ENCODE peak calls at places on chromosomes 11 and 22, in ten cellular contexts. R is neural crest cell, F is activated B cell treated with CpG ODN at 0.5 μM for 24 hours, Z is PC-3, P is H9, N is AG09309, W is kidney epithelial cell, Q is Caco-2, C is D721Med, J is astrocyte. O is an unnamed sample.

GRCh38 chr11:103380031-103380430 is 270.8 kb downstream of the DYNC2H1 start:
- DNase-seq in R (no peak), F (no peak), P (no peak), N (no peak), Q (no peak), W (no peak), J (peak), Z (peak), C (no peak), O (no peak)

GRCh38 chr22:38419121-38419863 is 35.7 kb downstream of the KCNJ4 start:
- DNase-seq in C (no peak), F (no peak), Z (no peak), J (no peak), Q (no peak), W (no peak), N (no peak), R (no peak), P (peak), O (no peak)

GRCh38 chr11:67357831-67358555 is 4.6 kb upstream of the POLD4 start:
- DNase-seq in R (no peak), N (no peak), F (no peak), J (peak), C (no peak), Q (no peak), Z (peak), P (no peak), W (no peak), O (no peak)

GRCh38 chr11:104256525-104256924 is 92.6 kb upstream of the PDGFD start:
- DNase-seq in J (no peak), N (no peak), P (no peak), F (no peak), C (no peak), Z (peak), Q (no peak), R (no peak), W (no peak), O (no peak)

GRCh38 chr22:29325785-29326315 is 10.4 kb upstream of the RASL10A start:
- DNase-seq in C (no peak), N (no peak), Q (no peak), W (no peak), Z (no peak), J (no peak), R (no peak), F (no peak), P (no peak), O (no peak)

GRCh38 chr22:37752189-37753061 is 55.3 kb upstream of the GCAT start:
- DNase-seq in J (peak), F (no peak), Q (peak), P (no peak), C (no peak), W (peak), Z (peak), R (peak), N (peak), O (no peak)

GRCh38 chr22:29434288-29434687 is 4.1 kb upstream of the RFPL1 start:
- DNase-seq in N (no peak), F (no peak), J (no peak), Q (no peak), R (no peak), W (no peak), P (no peak), Z (no peak), C (no peak), O (no peak)

GRCh38 chr11:12089041-12089440 is 21.3 kb upstream of the MICAL2 start:
- DNase-seq in R (no peak), N (no peak), P (no peak), F (no peak), Z (no peak), Q (peak), J (no peak), W (no peak), C (no peak), O (no peak)

GRCh38 chr11:8775341-8776133 is 92.9 kb downstream of the RPL27A start:
- DNase-seq in C (no peak), W (no peak), P (no peak), J (no peak), R (no peak), F (no peak), N (no peak), Z (peak), Q (no peak), O (no peak)

GRCh38 chr11:63687845-63688244 is 6.5 kb downstream of the RTN3 start:
- DNase-seq in W (no peak), F (no peak), Q (no peak), N (no peak), J (no peak), C (no peak), R (no peak), P (no peak), Z (no peak), O (no peak)
- TF ChIP-seq CTCF in W (no peak), F (no peak), Q (no peak), N (no peak), J (no peak), C (no peak), R (no peak), P (no peak), Z (no peak), O (no peak)

GRCh38 chr22:21567456-21568206 is at the start of gene UBE2L3:
- DNase-seq in R (peak), P (peak), Z (peak), F (peak), W (no peak), N (no peak), Q (peak), J (peak), C (peak), O (peak)
- TF ChIP-seq CTCF in R (no peak), P (no peak), Z (no peak), F (no peak), W (no peak), N (no peak), Q (no peak), J (no peak), C (no peak), O (no peak)

GRCh38 chr11:79055866-79056632 is 384.8 kb downstream of the TENM4 start:
- DNase-seq in J (peak), R (no peak), Z (no peak), Q (no peak), P (no peak), F (no peak), N (peak), C (no peak), W (no peak), O (no peak)
- TF ChIP-seq CTCF in J (no peak), R (no peak), Z (peak), Q (peak), P (no peak), F (no peak), N (peak), C (no peak), W (no peak), O (no peak)

DNA sequence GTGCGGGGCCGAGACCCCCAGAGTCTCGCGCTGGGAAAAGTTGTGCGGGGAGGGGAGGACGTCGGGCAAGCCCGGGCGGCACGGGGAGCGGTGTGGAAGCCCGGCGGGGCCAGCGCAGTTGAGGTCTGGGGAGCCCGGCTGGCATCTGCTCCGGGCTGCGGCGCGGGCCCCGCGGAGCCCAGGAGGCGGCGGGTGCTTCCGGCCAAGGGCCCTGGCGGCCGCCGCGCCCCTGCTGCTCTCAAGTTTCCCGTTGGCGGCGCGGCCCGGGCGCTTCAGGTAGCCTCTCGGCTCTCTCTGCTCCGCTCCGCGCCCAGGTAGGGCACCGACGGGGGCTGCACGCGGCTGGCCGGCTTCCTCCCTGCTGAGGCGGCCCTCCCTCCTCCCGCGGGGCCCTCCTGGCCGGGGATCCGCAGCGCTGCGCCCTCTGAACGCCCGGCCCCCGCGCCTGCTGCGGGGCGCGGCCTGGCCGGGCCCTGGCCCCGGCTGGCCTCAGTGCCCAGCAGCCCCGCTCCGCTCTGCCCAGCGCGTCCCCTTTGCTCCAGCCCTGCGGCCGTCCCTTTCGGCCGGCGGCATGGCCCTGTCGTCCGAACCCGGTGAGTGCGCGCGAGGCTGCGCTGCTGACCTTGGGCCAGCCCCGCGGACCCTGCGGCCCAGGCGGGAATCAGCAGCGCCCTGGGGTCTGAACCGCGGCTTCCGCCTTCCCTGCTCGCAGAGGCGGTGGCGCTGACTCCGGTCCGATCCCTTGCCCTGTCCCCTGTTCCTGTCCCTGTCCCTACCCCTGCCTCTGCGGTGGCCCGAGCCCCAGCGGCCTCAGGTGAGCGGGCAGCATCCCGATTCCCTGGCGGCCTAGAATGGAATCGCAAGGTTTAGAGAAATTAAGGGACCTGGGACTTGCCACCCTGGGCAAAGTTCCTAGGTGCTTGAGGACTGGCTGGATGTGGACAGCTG is 4.3 kb upstream of the AMPD3 start:
- DNase-seq in P (peak), J (no peak), C (no peak), R (peak), F (peak), Z (peak), N (no peak), Q (peak), W (no peak), O (peak)
- TF ChIP-seq CTCF in P (peak), J (peak), C (no peak), R (peak), F (no peak), Z (peak), N (no peak), Q (peak), W (peak), O (peak)

GRCh38 chr11:97140885-97141494 is 751.2 kb downstream of the JRKL start:
- DNase-seq in W (no peak), P (no peak), Q (no peak), C (no peak), N (no peak), Z (peak), R (no peak), J (no peak), F (no peak), O (no peak)
- TF ChIP-seq CTCF in W (peak), P (peak), Q (peak), C (peak), N (no peak), Z (peak), R (peak), J (peak), F (no peak), O (peak)

DNA sequence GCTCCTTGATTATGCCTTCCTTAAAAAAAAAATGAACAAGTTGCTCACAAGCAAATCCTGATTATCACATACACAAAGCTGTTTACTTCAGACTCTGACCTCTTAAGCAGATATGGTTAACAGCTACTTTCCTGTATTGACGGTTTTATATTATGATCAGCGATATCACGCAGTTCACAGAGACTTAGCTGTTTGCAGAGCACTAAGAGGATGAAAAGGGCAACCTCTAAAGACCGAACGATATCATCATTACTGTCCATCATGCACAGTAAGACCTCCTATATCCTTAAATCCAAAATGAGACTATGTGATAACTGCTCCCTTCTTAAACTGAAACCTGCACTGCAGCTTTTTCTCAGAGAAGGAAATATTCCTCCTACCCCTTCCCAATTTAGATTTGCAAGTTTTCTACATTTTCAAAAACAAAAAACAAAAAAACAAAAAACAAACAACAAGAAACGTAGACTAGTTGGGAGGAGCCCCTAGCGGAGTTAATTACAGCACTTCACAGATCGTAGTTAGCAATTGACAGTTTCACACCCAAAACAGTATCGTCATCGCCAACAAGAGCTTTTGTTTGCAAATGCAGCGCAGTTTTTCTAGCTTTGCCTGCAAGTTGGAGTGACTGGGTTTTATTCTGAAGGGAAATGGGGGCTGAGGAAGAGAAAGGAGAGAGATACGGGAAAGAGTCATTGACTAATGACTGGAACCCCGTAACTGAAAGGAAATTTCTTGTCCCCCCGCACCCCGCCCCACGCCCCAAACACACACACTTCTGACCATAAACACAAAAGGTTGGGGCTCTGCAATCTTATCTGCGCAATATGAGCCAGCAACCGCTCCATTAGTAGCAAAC is 1.2 kb downstream of the DDX6 start:
- DNase-seq in Z (peak), F (no peak), P (no peak), W (no peak), N (no peak), J (peak), C (peak), Q (no peak), R (no peak), O (no peak)
- TF ChIP-seq CTCF in Z (no peak), F (no peak), P (no peak), W (no peak), N (no peak), J (no peak), C (no peak), Q (no peak), R (no peak), O (no peak)

DNA sequence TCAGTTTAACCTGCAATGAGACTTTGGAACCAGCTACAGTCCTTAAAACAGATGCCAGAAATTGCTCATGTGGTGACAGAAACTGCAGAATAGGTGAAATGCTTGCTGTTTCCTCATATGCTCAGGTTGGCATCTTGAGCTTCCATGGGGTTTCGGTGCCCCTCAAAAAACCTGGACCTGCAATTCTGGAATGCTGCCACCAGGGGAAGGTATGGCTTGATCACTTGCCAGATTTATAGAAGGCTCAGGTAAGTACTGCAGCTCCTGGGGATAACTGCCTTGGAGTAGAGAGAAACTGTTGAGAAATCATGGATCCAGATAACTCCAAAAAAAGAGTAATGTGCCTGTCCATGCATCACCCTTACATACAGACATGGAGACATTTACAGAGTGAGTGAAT is 113.0 kb downstream of the CTTN start:
- DNase-seq in R (no peak), N (no peak), Q (no peak), C (no peak), W (no peak), J (no peak), F (no peak), P (peak), Z (peak), O (no peak)
- TF ChIP-seq CTCF in R (peak), N (no peak), Q (peak), C (no peak), W (peak), J (no peak), F (no peak), P (peak), Z (peak), O (no peak)

DNA sequence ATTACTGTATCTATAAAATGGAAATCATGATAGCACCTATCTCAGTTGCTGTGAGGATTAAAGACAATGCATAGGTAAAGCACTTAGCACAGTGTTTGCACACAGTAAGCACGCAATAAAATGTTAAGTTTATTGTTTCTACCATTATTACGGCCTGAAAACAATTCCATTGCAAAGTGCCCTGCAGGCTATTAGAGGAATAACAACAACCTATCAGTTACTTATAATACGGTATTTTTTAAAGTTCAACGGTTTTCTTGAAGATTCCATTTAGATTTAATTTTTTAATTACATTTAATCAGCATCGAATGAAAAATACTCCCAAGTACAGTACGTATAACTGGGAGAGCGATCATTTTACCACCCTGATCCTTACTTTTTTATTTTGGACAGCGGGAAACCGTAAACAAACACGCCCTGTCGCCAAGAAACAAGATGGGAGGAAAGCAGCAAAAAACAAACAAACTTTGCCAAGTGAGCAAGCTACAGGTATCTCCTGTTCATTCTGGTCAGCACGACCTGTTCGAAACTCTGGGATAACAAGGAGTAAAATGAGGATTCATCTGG is 892 bp downstream of the SLC36A4 start:
- DNase-seq in Z (peak), Q (no peak), J (no peak), W (no peak), R (no peak), C (no peak), P (no peak), N (no peak), F (no peak), O (no peak)
- TF ChIP-seq CTCF in Z (peak), Q (peak), J (peak), W (peak), R (peak), C (no peak), P (peak), N (peak), F (no peak), O (peak)

GRCh38 chr11:44654057-44654456 is 72.7 kb upstream of the TSPAN18 start:
- DNase-seq in Z (no peak), J (no peak), R (no peak), N (no peak), W (no peak), P (no peak), F (no peak), Q (no peak), C (no peak), O (no peak)

GRCh38 chr11:44659641-44660040 is 67.1 kb upstream of the TSPAN18 start:
- DNase-seq in P (no peak), R (no peak), F (no peak), C (no peak), Q (no peak), N (no peak), W (no peak), Z (no peak), J (no peak), O (no peak)

GRCh38 chr11:44661311-44661717 is 65.4 kb upstream of the TSPAN18 start:
- DNase-seq in R (no peak), W (no peak), C (no peak), Q (no peak), P (no peak), J (no peak), F (no peak), N (no peak), Z (no peak), O (no peak)

GRCh38 chr11:44654596-44654995 is 72.2 kb upstream of the TSPAN18 start:
- DNase-seq in C (no peak), Z (no peak), R (no peak), J (no peak), F (no peak), Q (no peak), W (no peak), N (no peak), P (no peak), O (no peak)

DNA sequence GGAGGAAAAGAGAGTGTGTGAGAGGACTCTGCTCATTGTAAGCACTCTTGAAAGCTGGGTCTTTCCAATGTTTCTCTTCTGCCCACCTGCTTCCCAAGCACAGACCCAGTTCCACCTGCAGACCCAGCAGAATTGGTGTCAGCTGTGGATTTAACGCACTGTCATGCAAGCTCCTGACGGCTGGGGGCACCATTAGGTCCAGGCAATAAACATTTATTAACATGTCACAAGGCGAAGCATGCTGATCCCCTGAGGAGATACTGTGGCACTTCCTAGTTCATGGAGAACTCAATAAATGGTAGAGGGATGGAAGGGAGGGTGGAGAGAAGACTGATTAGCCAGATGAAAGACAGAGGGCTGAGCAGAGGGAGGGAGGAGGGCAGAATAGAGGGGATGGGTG is 68.3 kb upstream of the TSPAN18 start:
- DNase-seq in Q (no peak), C (no peak), R (no peak), J (no peak), F (no peak), P (peak), W (no peak), N (no peak), Z (peak), O (peak)
- TF ChIP-seq CTCF in Q (peak), C (peak), R (peak), J (peak), F (no peak), P (peak), W (peak), N (no peak), Z (peak), O (peak)

GRCh38 chr22:43792905-43793304 is 19.2 kb downstream of the EFCAB6 start:
- DNase-seq in W (no peak), J (no peak), F (no peak), Z (no peak), Q (no peak), P (no peak), N (no peak), R (no peak), C (no peak), O (no peak)

GRCh38 chr22:43795320-43795719 is 16.8 kb downstream of the EFCAB6 start:
- DNase-seq in R (no peak), F (no peak), Z (no peak), W (no peak), Q (no peak), J (no peak), P (no peak), C (no peak), N (no peak), O (no peak)

GRCh38 chr22:43783777-43784176 is 28.3 kb downstream of the EFCAB6 start:
- DNase-seq in P (no peak), Z (peak), R (no peak), C (no peak), N (no peak), W (no peak), J (no peak), F (no peak), Q (no peak), O (no peak)

DNA sequence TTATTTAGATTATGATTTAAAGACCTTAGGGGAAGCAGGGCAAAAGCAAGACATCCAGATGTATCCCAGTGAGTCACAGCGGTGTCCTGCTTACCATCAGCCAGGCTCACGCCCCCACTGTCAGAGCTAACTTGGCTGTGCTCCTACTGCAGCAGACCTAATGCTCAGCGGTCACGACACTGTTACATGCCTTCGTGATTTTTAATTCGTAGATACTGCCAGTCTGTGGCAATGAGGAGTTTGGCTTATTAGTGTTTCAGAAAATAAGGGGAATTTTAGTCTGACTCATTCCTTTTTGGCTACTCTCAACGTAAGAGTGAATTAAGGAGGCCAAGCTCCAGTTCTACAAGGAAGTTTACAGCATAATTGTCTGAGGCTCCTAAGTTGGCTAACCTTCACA is 22.7 kb downstream of the EFCAB6 start:
- DNase-seq in N (peak), J (peak), P (no peak), R (no peak), W (peak), F (no peak), C (no peak), Q (no peak), Z (peak), O (no peak)
- TF ChIP-seq CTCF in N (no peak), J (no peak), P (no peak), R (no peak), W (no peak), F (no peak), C (no peak), Q (no peak), Z (no peak), O (no peak)

O was measured in nephron progenitor cell.